ENCODE peak calls at places on chromosome 4, in five cellular contexts. T is brain microvascular endothelial cell, W is upper lobe of left lung, V is A549, U is GM23338. P is an unnamed sample.

GRCh38 chr4:29405151-29405550 is 1315.0 kb upstream of the PCDH7 start:
- DNase-seq in V (no peak), T (no peak), W (no peak), U (no peak), P (no peak)

GRCh38 chr4:112523008-112523440 is 7.0 kb upstream of the NEUROG2 start:
- DNase-seq in U (peak; percentile 81), W (peak; percentile 89), T (peak; percentile 24), V (peak; percentile 22), P (no peak)

GRCh38 chr4:13918110-13918509 is 290.6 kb upstream of the BOD1L1 start:
- DNase-seq in U (no peak), V (peak; percentile 63), T (peak; percentile 99), W (no peak), P (no peak)

GRCh38 chr4:4619821-4620220 is 78.0 kb upstream of the STX18 start:
- DNase-seq in T (no peak), W (no peak), V (no peak), U (no peak), P (no peak)

GRCh38 chr4:26021417-26022345 is 107.7 kb downstream of the SMIM20 start:
- DNase-seq in W (no peak), T (no peak), U (no peak), V (no peak), P (no peak)

GRCh38 chr4:24091632-24092240 is 201.9 kb upstream of the PPARGC1A start:
- DNase-seq in W (no peak), U (no peak), T (no peak), V (no peak), P (no peak)

GRCh38 chr4:26719954-26720552 is 136.2 kb downstream of the TBC1D19 start:
- DNase-seq in T (no peak), W (no peak), U (peak; percentile 49), V (peak; percentile 4), P (no peak)

GRCh38 chr4:24802648-24803047 is 7.3 kb downstream of the SOD3 start:
- DNase-seq in U (no peak), T (no peak), V (no peak), W (no peak), P (no peak)

GRCh38 chr4:186204611-186205144 is 13.3 kb downstream of the CYP4V2 start:
- DNase-seq in U (no peak), V (no peak), W (peak; percentile 35), T (no peak), P (no peak)

GRCh38 chr4:2870098-2870497 is 26.5 kb downstream of the ADD1 start:
- DNase-seq in U (no peak), T (no peak), W (no peak), V (no peak), P (no peak)

GRCh38 chr4:44149242-44149641 is 299.4 kb downstream of the KCTD8 start:
- DNase-seq in T (no peak), U (no peak), V (no peak), W (no peak), P (no peak)
- H3K27ac ChIP-seq in T (no peak overlapping the region), U (no peak overlapping the region), V (no peak overlapping the region), W (no peak overlapping the region), P (no peak overlapping the region)

GRCh38 chr4:39637572-39638357 is 900 bp downstream of the SMIM14 start:
- DNase-seq in V (peak; percentile 48), W (peak; percentile 64), U (peak; percentile 95), T (peak; percentile 55), P (peak; percentile 78)

GRCh38 chr4:39635023-39635422 is 3.6 kb downstream of the SMIM14 start:
- DNase-seq in V (no peak), W (no peak), U (peak; percentile 87), T (no peak), P (no peak)

GRCh38 chr4:39636786-39637185 is 1.9 kb downstream of the SMIM14 start:
- DNase-seq in W (no peak), U (no peak), V (no peak), T (peak; percentile 35), P (no peak)

GRCh38 chr4:39641451-39641850 is 2.8 kb upstream of the SMIM14 start:
- DNase-seq in T (no peak), U (no peak), W (no peak), V (no peak), P (no peak)

GRCh38 chr4:39638358-39639239 is at the start of gene SMIM14:
- DNase-seq in W (peak; percentile 99), U (peak; percentile 97), T (peak; percentile 97), V (peak; percentile 97), P (peak; percentile 96)
- TF ChIP-seq CTCF in W (peak; percentile 68), U (no peak), T (no peak), V (no peak), P (no peak)

DNA sequence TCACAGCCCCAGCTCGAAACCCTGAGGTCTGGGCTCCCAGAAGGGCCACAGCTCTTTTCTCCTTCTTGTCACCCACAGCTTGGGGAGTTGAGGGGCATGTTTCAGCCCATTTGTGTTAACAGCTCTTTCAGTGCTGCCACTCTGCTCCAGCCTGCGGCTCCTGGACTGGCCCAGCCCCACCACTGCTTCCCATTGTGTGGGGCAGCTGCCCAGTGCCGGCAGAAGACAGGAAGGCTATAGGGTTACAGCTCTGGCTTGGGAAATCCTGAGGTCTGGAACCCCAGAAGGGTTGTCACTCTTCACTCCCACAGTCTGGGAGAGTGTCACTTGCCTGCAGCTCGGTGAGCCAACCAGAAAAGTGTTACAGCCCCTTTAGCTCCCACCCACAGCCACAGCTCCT is 7.0 kb upstream of the HNRNPD start:
- DNase-seq in U (no peak), T (no peak), W (no peak), V (no peak), P (no peak)
- H3K27ac ChIP-seq in U (no peak overlapping the region), T (no peak overlapping the region), W (no peak overlapping the region), V (no peak overlapping the region), P (no peak overlapping the region)

GRCh38 chr4:123396294-123397275 is at the start of gene SPRY1:
- DNase-seq in U (peak; percentile 97), W (no peak), T (peak; percentile 94), V (peak; percentile 85), P (peak; percentile 94)

GRCh38 chr4:123397276-123398150 is 918 bp downstream of the SPRY1 start:
- DNase-seq in U (peak; percentile 83), T (peak; percentile 40), V (peak; percentile 41), W (peak; percentile 90), P (no peak)

GRCh38 chr4:123399638-123400358 is 3.2 kb downstream of the SPRY1 start:
- DNase-seq in W (no peak), U (no peak), T (peak; percentile 36), V (no peak), P (no peak)

GRCh38 chr4:123398803-123399637 is 2.4 kb downstream of the SPRY1 start:
- DNase-seq in T (peak; percentile 71), V (peak; percentile 66), U (peak; percentile 63), W (peak; percentile 85), P (peak; percentile 78)

GRCh38 chr4:123398151-123398802 is 1.7 kb downstream of the SPRY1 start:
- DNase-seq in V (peak; percentile 59), W (peak; percentile 95), T (peak; percentile 50), U (peak; percentile 80), P (no peak)
- TF ChIP-seq CTCF in V (peak; percentile 40), W (peak; percentile 78), T (peak; percentile 45), U (no peak), P (peak; percentile 24)

GRCh38 chr4:140168936-140169335 is 15.0 kb upstream of the MAML3 start:
- DNase-seq in V (no peak), W (no peak), T (no peak), U (no peak), P (no peak)

GRCh38 chr4:140168474-140168873 is 14.5 kb upstream of the MAML3 start:
- DNase-seq in W (no peak), V (no peak), T (peak; percentile 68), U (peak; percentile 31), P (no peak)

GRCh38 chr4:140158234-140159030 is 4.4 kb upstream of the MAML3 start:
- DNase-seq in T (no peak), U (no peak), V (no peak), W (no peak), P (no peak)

GRCh38 chr4:140162596-140162995 is 8.6 kb upstream of the MAML3 start:
- DNase-seq in W (no peak), V (no peak), U (no peak), T (no peak), P (no peak)

DNA sequence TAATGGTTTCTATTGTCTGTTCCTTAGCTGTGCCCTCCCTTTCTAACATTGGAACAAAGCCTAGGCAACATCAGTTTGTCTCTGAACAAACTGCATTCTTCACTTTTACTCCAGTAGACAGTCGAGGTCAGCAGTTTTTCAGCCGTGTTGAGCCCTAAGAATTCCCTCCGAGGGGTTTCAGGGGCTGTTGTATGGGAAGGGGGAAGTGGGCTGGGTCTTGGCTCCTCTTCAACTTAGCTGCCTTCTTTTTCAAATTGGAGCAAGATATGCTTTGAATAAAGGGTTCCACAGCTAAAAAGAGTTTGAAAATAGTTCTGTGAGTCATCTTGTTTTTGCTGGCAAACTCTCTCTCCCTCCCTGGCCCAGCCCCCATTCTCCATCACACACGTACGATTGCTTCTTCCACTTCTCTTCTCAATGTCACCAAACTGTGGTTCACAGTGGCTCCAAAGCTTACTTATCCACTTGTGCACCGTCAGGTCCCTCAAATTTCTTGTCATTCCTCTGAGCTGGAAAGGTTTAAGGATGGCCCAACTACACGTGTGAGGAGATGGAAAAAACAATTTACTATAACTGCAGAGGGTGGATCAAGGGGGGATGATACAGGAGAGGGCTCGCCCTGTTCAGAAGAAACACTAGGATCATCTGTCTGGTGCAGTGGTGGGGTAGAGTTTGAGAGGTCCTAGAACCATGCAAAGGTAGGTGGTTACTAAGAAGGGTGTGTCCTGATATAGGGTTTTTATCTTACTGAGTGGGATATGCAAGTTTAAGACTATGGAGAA is 9.2 kb upstream of the MAML3 start:
- DNase-seq in T (peak; percentile 66), V (no peak), W (no peak), U (no peak), P (no peak)
- H3K27ac ChIP-seq in T (peak overlapping the region; percentile 34), V (no peak overlapping the region), W (no peak overlapping the region), U (no peak overlapping the region), P (no peak overlapping the region)

GRCh38 chr4:98928505-98929340 is at the start of gene EIF4E:
- DNase-seq in U (peak; percentile 99), T (peak; percentile 99), V (peak; percentile 98), W (peak; percentile 95), P (peak; percentile 98)
- TF ChIP-seq CTCF in U (no peak), T (peak; percentile 15), V (no peak), W (no peak), P (peak; percentile 23)

DNA sequence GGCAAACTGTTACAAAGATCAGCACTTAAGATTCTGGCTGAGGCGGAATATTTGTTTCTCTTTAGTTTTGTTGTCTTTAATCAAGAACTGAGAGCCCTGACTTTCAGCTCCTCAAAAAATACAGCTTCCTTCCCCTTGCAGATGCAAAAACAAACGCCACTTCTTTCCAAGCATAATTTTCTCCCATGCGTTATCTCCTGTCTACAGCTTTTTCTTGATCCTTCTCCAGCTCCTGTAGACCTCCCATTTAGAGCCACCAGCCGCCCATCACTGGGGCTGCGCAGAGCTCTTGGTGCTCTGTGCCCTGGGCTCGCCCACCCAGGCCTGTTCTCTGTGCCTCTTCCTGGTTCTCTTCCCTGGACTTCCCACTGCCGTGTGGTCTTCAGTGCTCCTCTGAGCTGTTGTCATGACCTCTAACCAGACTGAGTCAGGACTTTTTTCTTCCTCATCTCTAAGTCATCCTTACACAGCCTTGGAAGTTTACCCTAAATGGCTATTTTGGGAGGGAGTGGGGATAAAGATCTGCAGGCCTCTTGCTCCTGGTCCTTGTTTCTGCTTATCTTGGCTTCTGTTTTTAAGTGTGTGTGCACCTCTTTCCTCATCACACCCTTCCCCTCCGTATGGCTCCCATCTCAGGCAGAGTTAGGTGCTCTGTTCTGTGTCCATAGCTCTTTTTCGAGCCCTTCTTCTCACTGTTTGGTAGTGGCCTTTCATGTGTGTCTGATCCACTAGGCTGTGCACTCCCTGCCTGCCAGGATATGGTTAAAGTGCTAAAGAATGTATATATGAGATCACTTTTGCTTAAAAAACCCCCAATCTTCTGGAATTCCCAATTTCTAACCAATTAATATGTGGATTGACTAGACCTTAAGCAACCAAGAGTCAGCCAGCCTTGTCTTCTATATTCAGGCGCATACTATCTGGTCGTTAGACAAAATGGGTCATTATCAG is 122.5 kb downstream of the PTTG2 start:
- DNase-seq in T (peak; percentile 30), V (no peak), U (no peak), W (no peak), P (no peak)
- H3K27ac ChIP-seq in T (peak overlapping the region; percentile 53), V (no peak overlapping the region), U (no peak overlapping the region), W (peak overlapping the region; percentile 61), P (peak overlapping the region; percentile 50)

GRCh38 chr4:15003891-15004700 is 1.8 kb downstream of the CPEB2 start:
- DNase-seq in U (peak; percentile 38), V (no peak), T (no peak), W (peak; percentile 94), P (peak; percentile 75)
- TF ChIP-seq CTCF in U (no peak), V (no peak), T (no peak), W (no peak), P (no peak)